ENCODE peak calls at places on chromosomes 11 and 22, in ten cellular contexts. D, M, E, P, W, I, Z, N, J and R are unnamed samples.

GRCh38 chr11:107011977-107012376 is 6.3 kb downstream of the GUCY1A2 start:
- DNase-seq in D (no peak), M (no peak), E (no peak), P (peak; percentile 26), W (no peak), I (no peak), Z (no peak), N (peak; percentile 54), J (no peak), R (no peak)

GRCh38 chr11:79438631-79439429 is 2.0 kb downstream of the TENM4 start:
- DNase-seq in D (no peak), M (peak; percentile 41), E (no peak), P (no peak), W (no peak), I (no peak), Z (peak; percentile 33), N (peak; percentile 46), J (no peak), R (no peak)

GRCh38 chr11:4891996-4892640 is 10.4 kb downstream of the OR51T1 start:
- DNase-seq in D (no peak), M (no peak), E (no peak), P (peak; percentile 76), W (no peak), I (no peak), Z (no peak), N (peak; percentile 86), J (no peak), R (no peak)

GRCh38 chr22:48853627-48854240 is 973.9 kb downstream of the BRD1 start:
- DNase-seq in D (no peak), M (no peak), E (no peak), P (no peak), W (no peak), I (no peak), Z (no peak), N (no peak), J (no peak), R (no peak)

GRCh38 chr11:73347067-73347466 is 29.1 kb upstream of the RELT start:
- DNase-seq in D (no peak), M (no peak), E (no peak), P (no peak), W (no peak), I (no peak), Z (no peak), N (no peak), J (no peak), R (no peak)

GRCh38 chr22:30208631-30209603 is 37.6 kb downstream of the LIF start:
- DNase-seq in D (no peak), M (peak; percentile 74), E (peak; percentile 81), P (peak; percentile 89), W (no peak), I (no peak), Z (peak; percentile 77), N (peak; percentile 95), J (no peak), R (no peak)

GRCh38 chr11:118623291-118623655 is 15.9 kb downstream of the PHLDB1 start:
- DNase-seq in D (peak; percentile 95), M (no peak), E (no peak), P (no peak), W (no peak), I (no peak), Z (no peak), N (no peak), J (no peak), R (no peak)

GRCh38 chr11:108766596-108767173 is 101.8 kb downstream of the DDX10 start:
- DNase-seq in D (no peak), M (no peak), E (no peak), P (no peak), W (no peak), I (no peak), Z (no peak), N (no peak), J (no peak), R (no peak)

GRCh38 chr11:107743161-107743560 is 31.3 kb upstream of the SLN start:
- DNase-seq in D (no peak), M (no peak), E (no peak), P (no peak), W (no peak), I (no peak), Z (no peak), N (no peak), J (no peak), R (no peak)

GRCh38 chr11:123253909-123254308 is 58.9 kb upstream of the CLMP start:
- DNase-seq in D (no peak), M (no peak), E (no peak), P (no peak), W (no peak), I (no peak), Z (no peak), N (peak; percentile 90), J (no peak), R (no peak)

GRCh38 chr22:28358244-28358777 is 321.3 kb downstream of the TTC28 start:
- DNase-seq in D (no peak), M (no peak), E (no peak), P (no peak), W (no peak), I (no peak), Z (no peak), N (no peak), J (no peak), R (no peak)

GRCh38 chr11:7511405-7511804 is 2.4 kb upstream of the PPFIBP2 start:
- DNase-seq in D (no peak), M (peak; percentile 84), E (peak; percentile 36), P (no peak), W (no peak), I (no peak), Z (peak; percentile 33), N (no peak), J (no peak), R (no peak)

GRCh38 chr11:115963170-115963569 is 459.0 kb upstream of the CADM1 start:
- DNase-seq in D (no peak), M (no peak), E (no peak), P (no peak), W (no peak), I (no peak), Z (no peak), N (no peak), J (no peak), R (no peak)

GRCh38 chr11:128691802-128692749 is 1.8 kb upstream of the FLI1 start:
- DNase-seq in D (no peak), M (no peak), E (no peak), P (no peak), W (no peak), I (no peak), Z (no peak), N (no peak), J (no peak), R (no peak)
- H3K4me3 ChIP-seq in D (no peak overlapping the region), M (peak overlapping the region; percentile 78), E (peak overlapping the region; percentile 55), P (peak overlapping the region; percentile 83), W (peak overlapping the region; percentile 77), I (peak overlapping the region; percentile 68), Z (peak overlapping the region; percentile 16), N (no peak overlapping the region), J (peak overlapping the region; percentile 79), R (peak overlapping the region; percentile 60)

GRCh38 chr11:134069996-134070845 is 1.3 kb downstream of the JAM3 start:
- DNase-seq in D (no peak), M (no peak), E (no peak), P (no peak), W (no peak), I (no peak), Z (no peak), N (no peak), J (no peak), R (no peak)
- H3K4me3 ChIP-seq in D (no peak overlapping the region), M (peak overlapping the region; percentile 80), E (no peak overlapping the region), P (peak overlapping the region; percentile 85), W (no peak overlapping the region), I (no peak overlapping the region), Z (no peak overlapping the region), N (peak overlapping the region; percentile 78), J (peak overlapping the region; percentile 74), R (no peak overlapping the region)

GRCh38 chr11:76206327-76207081 is at the start of gene WNT11:
- DNase-seq in D (no peak), M (peak; percentile 45), E (peak; percentile 82), P (peak; percentile 12), W (peak; percentile 30), I (peak; percentile 43), Z (peak; percentile 55), N (peak; percentile 6), J (no peak), R (no peak)

GRCh38 chr11:76206077-76206326 is 300 bp downstream of the WNT11 start:
- DNase-seq in D (no peak), M (no peak), E (no peak), P (no peak), W (no peak), I (no peak), Z (no peak), N (no peak), J (no peak), R (no peak)

GRCh38 chr11:76203131-76203925 is 3.0 kb downstream of the WNT11 start:
- DNase-seq in D (no peak), M (no peak), E (no peak), P (no peak), W (no peak), I (no peak), Z (no peak), N (no peak), J (no peak), R (no peak)

GRCh38 chr11:76203937-76204336 is 2.4 kb downstream of the WNT11 start:
- DNase-seq in D (no peak), M (no peak), E (no peak), P (no peak), W (no peak), I (no peak), Z (no peak), N (no peak), J (no peak), R (no peak)

GRCh38 chr11:76205252-76206076 is 838 bp downstream of the WNT11 start:
- DNase-seq in D (no peak), M (no peak), E (no peak), P (no peak), W (no peak), I (no peak), Z (no peak), N (no peak), J (no peak), R (no peak)
- H3K4me3 ChIP-seq in D (no peak overlapping the region), M (peak overlapping the region; percentile 63), E (no peak overlapping the region), P (no peak overlapping the region), W (no peak overlapping the region), I (no peak overlapping the region), Z (no peak overlapping the region), N (no peak overlapping the region), J (no peak overlapping the region), R (no peak overlapping the region)

DNA sequence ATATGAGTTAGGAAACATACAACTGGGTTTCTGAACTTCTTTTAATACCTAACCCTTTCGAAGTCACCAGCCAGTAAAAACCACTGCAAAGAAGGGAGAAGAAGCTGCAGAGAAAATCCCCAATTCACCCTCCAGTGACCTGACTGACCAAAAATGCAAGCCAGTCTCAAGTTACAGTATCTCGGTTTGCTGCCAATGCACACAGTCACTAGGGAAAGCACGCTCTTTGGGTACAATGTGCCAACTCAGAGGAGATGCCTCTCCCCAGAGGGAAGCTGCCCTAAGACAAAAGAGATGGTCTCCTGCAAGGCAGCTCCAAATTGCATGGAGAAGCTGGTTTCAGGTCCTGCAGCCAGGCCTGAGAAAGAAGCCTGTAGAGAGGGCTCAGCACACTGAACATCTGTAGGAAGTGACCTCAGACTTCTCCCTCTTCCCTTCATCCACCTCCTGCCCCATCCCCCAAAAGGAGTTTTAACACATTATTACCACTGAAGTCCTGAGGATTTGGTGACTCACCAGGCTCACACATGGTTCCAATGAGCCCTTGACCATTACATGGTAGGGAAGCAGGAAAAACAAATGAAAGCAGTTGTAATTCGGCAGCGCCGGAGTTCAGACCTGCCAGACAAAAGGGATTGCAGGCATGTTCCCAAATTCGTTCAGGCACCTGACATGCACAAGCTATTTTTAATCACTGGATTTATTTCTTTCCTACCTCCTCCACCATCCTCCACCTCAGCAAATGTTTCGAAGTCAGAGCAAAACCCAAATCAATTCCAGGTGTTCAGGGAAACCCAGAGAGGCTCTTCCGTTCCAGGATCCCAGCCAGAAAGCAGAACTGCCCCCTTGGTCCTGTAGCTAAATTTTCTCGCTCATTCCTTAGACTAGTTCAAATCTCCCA is 90.1 kb downstream of the ETS1 start:
- DNase-seq in D (no peak), M (peak; percentile 50), E (no peak), P (peak; percentile 96), W (no peak), I (peak; percentile 85), Z (no peak), N (peak; percentile 98), J (peak; percentile 96), R (no peak)
- H3K4me3 ChIP-seq in D (peak overlapping the region; percentile 1), M (peak overlapping the region; percentile 8), E (no peak overlapping the region), P (peak overlapping the region; percentile 23), W (peak overlapping the region; percentile 47), I (peak overlapping the region; percentile 3), Z (no peak overlapping the region), N (peak overlapping the region; percentile 17), J (peak overlapping the region; percentile 24), R (peak overlapping the region; percentile 29)